ENCODE peak calls at places on chromosomes 4 and X, in ten cellular contexts. One of them, this sample, is unnamed.

GRCh38 chr4:40446785-40447184 is 111.7 kb downstream of the CHRNA9 start:
- DNase-seq in CD14-positive monocyte: no peak
- DNase-seq in brain microvascular endothelial cell: no peak
- DNase-seq in HL-60: no peak
- DNase-seq in AG04450: no peak
- DNase-seq in OCI-LY7: no peak
- DNase-seq in left ventricle myocardium inferior: no peak
- DNase-seq in GM13976: no peak
- DNase-seq in body of pancreas: no peak
- DNase-seq in CD8-positive, alpha-beta T cell: no peak
- DNase-seq in this sample: no peak

GRCh38 chr4:182745268-182745667 is 171.9 kb downstream of the DCTD start:
- DNase-seq in AG04450: no peak
- DNase-seq in CD8-positive, alpha-beta T cell: no peak
- DNase-seq in body of pancreas: no peak
- DNase-seq in GM13976: no peak
- DNase-seq in left ventricle myocardium inferior: no peak
- DNase-seq in OCI-LY7: no peak
- DNase-seq in HL-60: no peak
- DNase-seq in CD14-positive monocyte: no peak
- DNase-seq in brain microvascular endothelial cell: peak
- DNase-seq in this sample: peak

GRCh38 chr4:87092389-87093141 is 127.9 kb downstream of the KLHL8 start:
- DNase-seq in left ventricle myocardium inferior: peak
- DNase-seq in body of pancreas: peak
- DNase-seq in HL-60: peak
- DNase-seq in CD8-positive, alpha-beta T cell: no peak
- DNase-seq in OCI-LY7: peak
- DNase-seq in brain microvascular endothelial cell: peak
- DNase-seq in GM13976: no peak
- DNase-seq in CD14-positive monocyte: no peak
- DNase-seq in AG04450: peak
- DNase-seq in this sample: peak

GRCh38 chrX:115892056-115892708 is 278.4 kb upstream of the AGTR2 start:
- DNase-seq in GM13976: no peak
- DNase-seq in left ventricle myocardium inferior: no peak
- DNase-seq in CD14-positive monocyte: no peak
- DNase-seq in AG04450: no peak
- DNase-seq in body of pancreas: no peak
- DNase-seq in CD8-positive, alpha-beta T cell: no peak
- DNase-seq in brain microvascular endothelial cell: no peak
- DNase-seq in HL-60: no peak
- DNase-seq in OCI-LY7: no peak
- DNase-seq in this sample: no peak

GRCh38 chrX:121832446-121832845 is 785.0 kb downstream of the GLUD2 start:
- DNase-seq in HL-60: no peak
- DNase-seq in CD14-positive monocyte: no peak
- DNase-seq in body of pancreas: no peak
- DNase-seq in CD8-positive, alpha-beta T cell: no peak
- DNase-seq in AG04450: no peak
- DNase-seq in GM13976: no peak
- DNase-seq in left ventricle myocardium inferior: no peak
- DNase-seq in brain microvascular endothelial cell: no peak
- DNase-seq in OCI-LY7: no peak
- DNase-seq in this sample: no peak

GRCh38 chr4:177005801-177006230 is 213.1 kb upstream of the VEGFC start:
- DNase-seq in body of pancreas: no peak
- DNase-seq in left ventricle myocardium inferior: no peak
- DNase-seq in HL-60: no peak
- DNase-seq in GM13976: no peak
- DNase-seq in CD8-positive, alpha-beta T cell: no peak
- DNase-seq in CD14-positive monocyte: no peak
- DNase-seq in OCI-LY7: no peak
- DNase-seq in AG04450: peak
- DNase-seq in brain microvascular endothelial cell: peak
- DNase-seq in this sample: peak

GRCh38 chr4:8830056-8830455 is 41.6 kb downstream of the HMX1 start:
- DNase-seq in AG04450: no peak
- DNase-seq in HL-60: no peak
- DNase-seq in left ventricle myocardium inferior: no peak
- DNase-seq in CD8-positive, alpha-beta T cell: no peak
- DNase-seq in OCI-LY7: no peak
- DNase-seq in CD14-positive monocyte: peak
- DNase-seq in body of pancreas: no peak
- DNase-seq in GM13976: no peak
- DNase-seq in brain microvascular endothelial cell: no peak
- DNase-seq in this sample: no peak

GRCh38 chrX:123731987-123732678 is 719 bp downstream of the THOC2 start:
- DNase-seq in AG04450: no peak
- DNase-seq in body of pancreas: peak
- DNase-seq in HL-60: no peak
- DNase-seq in brain microvascular endothelial cell: no peak
- DNase-seq in GM13976: no peak
- DNase-seq in left ventricle myocardium inferior: no peak
- DNase-seq in CD14-positive monocyte: no peak
- DNase-seq in OCI-LY7: no peak
- DNase-seq in CD8-positive, alpha-beta T cell: no peak
- DNase-seq in this sample: peak

GRCh38 chr4:182973421-182974340 is 56.5 kb upstream of the DCTD start:
- DNase-seq in brain microvascular endothelial cell: no peak
- DNase-seq in body of pancreas: no peak
- DNase-seq in CD14-positive monocyte: no peak
- DNase-seq in GM13976: no peak
- DNase-seq in OCI-LY7: no peak
- DNase-seq in left ventricle myocardium inferior: no peak
- DNase-seq in AG04450: no peak
- DNase-seq in HL-60: no peak
- DNase-seq in CD8-positive, alpha-beta T cell: no peak
- DNase-seq in this sample: no peak

GRCh38 chr4:176841730-176842129 is 49.0 kb upstream of the VEGFC start:
- DNase-seq in GM13976: no peak
- DNase-seq in HL-60: no peak
- DNase-seq in body of pancreas: no peak
- DNase-seq in CD8-positive, alpha-beta T cell: no peak
- DNase-seq in CD14-positive monocyte: no peak
- DNase-seq in AG04450: peak
- DNase-seq in brain microvascular endothelial cell: peak
- DNase-seq in left ventricle myocardium inferior: no peak
- DNase-seq in OCI-LY7: no peak
- DNase-seq in this sample: no peak

GRCh38 chrX:37509349-37509748 is 62.1 kb upstream of the LANCL3 start:
- DNase-seq in OCI-LY7: peak
- DNase-seq in CD8-positive, alpha-beta T cell: no peak
- DNase-seq in GM13976: no peak
- DNase-seq in body of pancreas: no peak
- DNase-seq in HL-60: no peak
- DNase-seq in CD14-positive monocyte: no peak
- DNase-seq in AG04450: no peak
- DNase-seq in brain microvascular endothelial cell: peak
- DNase-seq in left ventricle myocardium inferior: no peak
- DNase-seq in this sample: peak

GRCh38 chrX:23953908-23954269 is 46.1 kb downstream of the CXorf58 start:
- DNase-seq in CD8-positive, alpha-beta T cell: no peak
- DNase-seq in CD14-positive monocyte: no peak
- DNase-seq in brain microvascular endothelial cell: no peak
- DNase-seq in GM13976: no peak
- DNase-seq in OCI-LY7: peak
- DNase-seq in HL-60: no peak
- DNase-seq in left ventricle myocardium inferior: no peak
- DNase-seq in AG04450: no peak
- DNase-seq in body of pancreas: no peak
- DNase-seq in this sample: no peak
- TF ChIP-seq CTCF in CD8-positive, alpha-beta T cell: peak
- TF ChIP-seq CTCF in CD14-positive monocyte: no peak
- TF ChIP-seq CTCF in brain microvascular endothelial cell: peak
- TF ChIP-seq CTCF in GM13976: no peak
- TF ChIP-seq CTCF in OCI-LY7: peak
- TF ChIP-seq CTCF in HL-60: no peak
- TF ChIP-seq CTCF in left ventricle myocardium inferior: no peak
- TF ChIP-seq CTCF in AG04450: no peak
- TF ChIP-seq CTCF in body of pancreas: no peak
- TF ChIP-seq CTCF in this sample: no peak

DNA sequence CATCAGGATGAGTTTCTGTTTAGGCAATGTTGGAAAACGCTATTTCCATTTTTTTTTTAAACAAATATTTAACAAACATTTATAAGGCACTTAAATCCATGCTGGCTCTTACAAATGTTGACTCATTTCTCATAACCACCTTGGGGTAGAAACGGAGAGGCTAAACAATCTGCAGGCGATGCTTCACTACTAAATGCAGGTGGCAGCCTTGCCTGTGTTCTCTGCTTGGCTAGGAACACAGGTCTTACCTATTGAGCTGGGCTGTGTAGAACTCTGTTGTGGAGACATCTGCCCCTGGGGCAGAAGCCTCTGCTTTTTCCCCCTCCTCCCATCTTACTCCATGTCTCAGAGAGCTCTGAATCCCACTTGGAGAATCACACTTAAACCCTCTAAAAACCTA is 1.4 kb upstream of the CXCL1 start:
- DNase-seq in brain microvascular endothelial cell: no peak
- DNase-seq in CD14-positive monocyte: no peak
- DNase-seq in CD8-positive, alpha-beta T cell: no peak
- DNase-seq in AG04450: no peak
- DNase-seq in body of pancreas: peak
- DNase-seq in left ventricle myocardium inferior: no peak
- DNase-seq in GM13976: no peak
- DNase-seq in OCI-LY7: no peak
- DNase-seq in HL-60: no peak
- DNase-seq in this sample: peak
- TF ChIP-seq CTCF in brain microvascular endothelial cell: peak
- TF ChIP-seq CTCF in CD14-positive monocyte: no peak
- TF ChIP-seq CTCF in CD8-positive, alpha-beta T cell: no peak
- TF ChIP-seq CTCF in AG04450: no peak
- TF ChIP-seq CTCF in body of pancreas: no peak
- TF ChIP-seq CTCF in left ventricle myocardium inferior: no peak
- TF ChIP-seq CTCF in GM13976: no peak
- TF ChIP-seq CTCF in OCI-LY7: no peak
- TF ChIP-seq CTCF in HL-60: no peak
- TF ChIP-seq CTCF in this sample: no peak

GRCh38 chr4:75820676-75821075 is 81.6 kb downstream of the PPEF2 start:
- DNase-seq in OCI-LY7: no peak
- DNase-seq in AG04450: no peak
- DNase-seq in CD8-positive, alpha-beta T cell: no peak
- DNase-seq in CD14-positive monocyte: no peak
- DNase-seq in GM13976: no peak
- DNase-seq in body of pancreas: no peak
- DNase-seq in HL-60: no peak
- DNase-seq in left ventricle myocardium inferior: no peak
- DNase-seq in brain microvascular endothelial cell: no peak
- DNase-seq in this sample: no peak

GRCh38 chr4:75820197-75820596 is 82.1 kb downstream of the PPEF2 start:
- DNase-seq in GM13976: no peak
- DNase-seq in CD8-positive, alpha-beta T cell: no peak
- DNase-seq in brain microvascular endothelial cell: no peak
- DNase-seq in HL-60: no peak
- DNase-seq in OCI-LY7: no peak
- DNase-seq in left ventricle myocardium inferior: no peak
- DNase-seq in CD14-positive monocyte: no peak
- DNase-seq in AG04450: no peak
- DNase-seq in body of pancreas: no peak
- DNase-seq in this sample: no peak

GRCh38 chr4:75819121-75819520 is 83.1 kb downstream of the PPEF2 start:
- DNase-seq in CD14-positive monocyte: no peak
- DNase-seq in brain microvascular endothelial cell: no peak
- DNase-seq in AG04450: no peak
- DNase-seq in HL-60: no peak
- DNase-seq in GM13976: no peak
- DNase-seq in body of pancreas: no peak
- DNase-seq in OCI-LY7: no peak
- DNase-seq in left ventricle myocardium inferior: no peak
- DNase-seq in CD8-positive, alpha-beta T cell: no peak
- DNase-seq in this sample: no peak

GRCh38 chr4:75821216-75821615 is 81.0 kb downstream of the PPEF2 start:
- DNase-seq in GM13976: no peak
- DNase-seq in brain microvascular endothelial cell: no peak
- DNase-seq in OCI-LY7: no peak
- DNase-seq in AG04450: no peak
- DNase-seq in CD8-positive, alpha-beta T cell: no peak
- DNase-seq in body of pancreas: no peak
- DNase-seq in CD14-positive monocyte: no peak
- DNase-seq in HL-60: no peak
- DNase-seq in left ventricle myocardium inferior: no peak
- DNase-seq in this sample: no peak

DNA sequence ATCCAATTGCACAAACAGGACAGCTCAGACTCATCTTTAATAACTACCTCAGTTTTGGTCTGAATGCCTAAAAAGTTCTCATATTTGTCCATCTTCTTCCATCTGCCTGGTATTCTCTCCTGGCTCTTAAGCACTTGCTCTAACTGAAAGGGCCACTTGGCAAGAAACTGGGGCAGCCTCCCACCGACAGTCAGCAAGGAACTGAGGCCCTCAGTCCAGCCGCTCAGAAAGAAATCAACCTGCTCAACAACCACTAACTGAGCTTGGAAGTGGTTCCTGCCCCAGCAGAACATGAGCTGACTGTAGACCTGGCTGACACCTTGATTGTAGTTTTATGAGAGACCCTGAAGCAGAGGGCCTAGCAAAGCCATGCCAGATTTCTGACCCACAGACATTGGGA is 84.4 kb downstream of the PPEF2 start:
- DNase-seq in AG04450: no peak
- DNase-seq in body of pancreas: no peak
- DNase-seq in GM13976: no peak
- DNase-seq in CD8-positive, alpha-beta T cell: no peak
- DNase-seq in HL-60: no peak
- DNase-seq in CD14-positive monocyte: no peak
- DNase-seq in brain microvascular endothelial cell: no peak
- DNase-seq in OCI-LY7: no peak
- DNase-seq in left ventricle myocardium inferior: no peak
- DNase-seq in this sample: no peak
- TF ChIP-seq CTCF in AG04450: no peak
- TF ChIP-seq CTCF in body of pancreas: no peak
- TF ChIP-seq CTCF in GM13976: no peak
- TF ChIP-seq CTCF in CD8-positive, alpha-beta T cell: no peak
- TF ChIP-seq CTCF in HL-60: no peak
- TF ChIP-seq CTCF in CD14-positive monocyte: no peak
- TF ChIP-seq CTCF in brain microvascular endothelial cell: no peak
- TF ChIP-seq CTCF in OCI-LY7: no peak
- TF ChIP-seq CTCF in left ventricle myocardium inferior: no peak
- TF ChIP-seq CTCF in this sample: no peak

DNA sequence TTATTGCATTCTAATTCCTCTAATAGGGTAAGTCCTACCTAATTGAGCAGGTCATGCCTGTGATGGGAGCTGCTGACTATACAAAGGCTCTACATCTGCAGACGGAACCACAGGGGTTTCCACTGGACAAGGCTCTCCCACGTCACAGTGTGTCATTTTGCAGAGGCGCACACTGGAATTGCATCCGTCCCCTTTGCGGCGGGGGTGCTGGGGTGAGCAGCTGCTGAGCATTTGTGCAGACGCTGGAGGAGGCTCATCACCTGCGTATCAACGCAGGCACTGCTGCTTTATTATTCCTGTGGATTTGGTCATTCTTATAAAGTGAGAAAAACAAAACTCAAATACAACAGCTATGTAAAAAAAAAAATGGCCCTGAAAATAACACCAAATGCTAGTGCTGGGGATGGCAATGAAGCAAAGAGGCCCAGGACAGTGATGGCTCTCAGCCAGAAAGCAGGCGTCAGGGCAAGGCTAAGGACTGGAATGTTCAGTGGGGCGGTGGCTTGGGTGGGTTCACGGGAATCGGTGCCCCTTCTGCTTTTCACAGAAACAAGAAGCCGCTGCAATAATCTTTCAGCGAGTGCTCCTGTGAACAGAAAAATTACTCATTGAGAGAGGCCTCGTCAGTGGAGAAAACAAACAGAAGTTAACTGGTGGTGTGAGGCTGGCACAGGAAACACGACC is 67.8 kb downstream of the GATB start:
- DNase-seq in body of pancreas: no peak
- DNase-seq in HL-60: no peak
- DNase-seq in brain microvascular endothelial cell: no peak
- DNase-seq in left ventricle myocardium inferior: no peak
- DNase-seq in AG04450: no peak
- DNase-seq in OCI-LY7: no peak
- DNase-seq in CD14-positive monocyte: no peak
- DNase-seq in CD8-positive, alpha-beta T cell: no peak
- DNase-seq in GM13976: no peak
- DNase-seq in this sample: no peak
- TF ChIP-seq CTCF in body of pancreas: no peak
- TF ChIP-seq CTCF in HL-60: no peak
- TF ChIP-seq CTCF in brain microvascular endothelial cell: peak
- TF ChIP-seq CTCF in left ventricle myocardium inferior: no peak
- TF ChIP-seq CTCF in AG04450: no peak
- TF ChIP-seq CTCF in OCI-LY7: no peak
- TF ChIP-seq CTCF in CD14-positive monocyte: no peak
- TF ChIP-seq CTCF in CD8-positive, alpha-beta T cell: no peak
- TF ChIP-seq CTCF in GM13976: no peak
- TF ChIP-seq CTCF in this sample: no peak